ENCODE peak calls at places on chromosomes 4 and X, in seven cellular contexts. One of them, this sample, is unnamed.

GRCh38 chr4:41935652-41936021 is 408 bp downstream of the TMEM33 start:
- DNase-seq in brain microvascular endothelial cell: no peak
- DNase-seq in psoas muscle: no peak
- DNase-seq in AG04449: no peak
- DNase-seq in AG09309: no peak
- DNase-seq in IMR-90: peak
- DNase-seq in upper lobe of left lung: no peak
- DNase-seq in this sample: no peak

GRCh38 chr4:24322986-24323385 is 261.4 kb downstream of the DHX15 start:
- DNase-seq in psoas muscle: no peak
- DNase-seq in AG09309: no peak
- DNase-seq in AG04449: no peak
- DNase-seq in brain microvascular endothelial cell: no peak
- DNase-seq in IMR-90: no peak
- DNase-seq in upper lobe of left lung: no peak
- DNase-seq in this sample: no peak

GRCh38 chr4:182973421-182974340 is 56.5 kb upstream of the DCTD start:
- DNase-seq in AG09309: no peak
- DNase-seq in brain microvascular endothelial cell: no peak
- DNase-seq in IMR-90: peak
- DNase-seq in AG04449: no peak
- DNase-seq in upper lobe of left lung: no peak
- DNase-seq in psoas muscle: no peak
- DNase-seq in this sample: peak

GRCh38 chrX:63917296-63917695 is 132.3 kb upstream of the ARHGEF9 start:
- DNase-seq in brain microvascular endothelial cell: no peak
- DNase-seq in psoas muscle: no peak
- DNase-seq in upper lobe of left lung: no peak
- DNase-seq in AG09309: no peak
- DNase-seq in IMR-90: no peak
- DNase-seq in AG04449: no peak
- DNase-seq in this sample: no peak

GRCh38 chr4:27964095-27964494 is 1103.5 kb downstream of the STIM2 start:
- DNase-seq in upper lobe of left lung: no peak
- DNase-seq in IMR-90: no peak
- DNase-seq in psoas muscle: no peak
- DNase-seq in AG04449: no peak
- DNase-seq in AG09309: no peak
- DNase-seq in brain microvascular endothelial cell: no peak
- DNase-seq in this sample: no peak

GRCh38 chr4:138671606-138672084 is 343.9 kb upstream of the NOCT start:
- DNase-seq in AG04449: no peak
- DNase-seq in psoas muscle: no peak
- DNase-seq in brain microvascular endothelial cell: no peak
- DNase-seq in AG09309: no peak
- DNase-seq in upper lobe of left lung: no peak
- DNase-seq in IMR-90: no peak
- DNase-seq in this sample: no peak

GRCh38 chr4:163816494-163816893 is 322.0 kb downstream of the TMA16 start:
- DNase-seq in upper lobe of left lung: no peak
- DNase-seq in IMR-90: no peak
- DNase-seq in AG09309: no peak
- DNase-seq in AG04449: no peak
- DNase-seq in brain microvascular endothelial cell: no peak
- DNase-seq in psoas muscle: no peak
- DNase-seq in this sample: no peak

GRCh38 chrX:10749113-10749512 is 128.7 kb upstream of the MID1 start:
- DNase-seq in brain microvascular endothelial cell: peak
- DNase-seq in AG09309: no peak
- DNase-seq in psoas muscle: no peak
- DNase-seq in AG04449: no peak
- DNase-seq in IMR-90: peak
- DNase-seq in upper lobe of left lung: no peak
- DNase-seq in this sample: peak

GRCh38 chr4:26073886-26074560 is 160.0 kb downstream of the SMIM20 start:
- DNase-seq in upper lobe of left lung: no peak
- DNase-seq in psoas muscle: no peak
- DNase-seq in AG09309: no peak
- DNase-seq in IMR-90: no peak
- DNase-seq in AG04449: no peak
- DNase-seq in brain microvascular endothelial cell: no peak
- DNase-seq in this sample: no peak

GRCh38 chr4:136812100-136812880 is 720.0 kb downstream of the PCDH18 start:
- DNase-seq in upper lobe of left lung: no peak
- DNase-seq in AG09309: no peak
- DNase-seq in IMR-90: no peak
- DNase-seq in AG04449: no peak
- DNase-seq in psoas muscle: peak
- DNase-seq in brain microvascular endothelial cell: no peak
- DNase-seq in this sample: no peak

GRCh38 chr4:152643153-152644035 is 36.4 kb downstream of the TMEM154 start:
- DNase-seq in AG04449: no peak
- DNase-seq in IMR-90: no peak
- DNase-seq in psoas muscle: no peak
- DNase-seq in upper lobe of left lung: peak
- DNase-seq in brain microvascular endothelial cell: no peak
- DNase-seq in AG09309: no peak
- DNase-seq in this sample: no peak

GRCh38 chrX:39613997-39614679 is 483.6 kb downstream of the BCOR start:
- DNase-seq in upper lobe of left lung: no peak
- DNase-seq in AG09309: no peak
- DNase-seq in AG04449: no peak
- DNase-seq in IMR-90: no peak
- DNase-seq in brain microvascular endothelial cell: no peak
- DNase-seq in psoas muscle: no peak
- DNase-seq in this sample: no peak

GRCh38 chr4:55673424-55673823 is 37.3 kb upstream of the NMU start:
- DNase-seq in psoas muscle: no peak
- DNase-seq in upper lobe of left lung: no peak
- DNase-seq in AG04449: no peak
- DNase-seq in AG09309: no peak
- DNase-seq in brain microvascular endothelial cell: no peak
- DNase-seq in IMR-90: no peak
- DNase-seq in this sample: no peak

GRCh38 chrX:13747836-13748235 is 13.3 kb downstream of the OFD1 start:
- DNase-seq in AG04449: no peak
- DNase-seq in IMR-90: peak
- DNase-seq in brain microvascular endothelial cell: peak
- DNase-seq in AG09309: peak
- DNase-seq in upper lobe of left lung: no peak
- DNase-seq in psoas muscle: no peak
- DNase-seq in this sample: peak

GRCh38 chr4:185224597-185224996 is 15.2 kb downstream of the SNX25 start:
- DNase-seq in brain microvascular endothelial cell: no peak
- DNase-seq in AG09309: no peak
- DNase-seq in upper lobe of left lung: no peak
- DNase-seq in psoas muscle: no peak
- DNase-seq in IMR-90: no peak
- DNase-seq in AG04449: no peak
- DNase-seq in this sample: no peak

GRCh38 chr4:87360338-87360935 is 30.6 kb downstream of the HSD17B11 start:
- DNase-seq in brain microvascular endothelial cell: no peak
- DNase-seq in AG04449: no peak
- DNase-seq in IMR-90: no peak
- DNase-seq in upper lobe of left lung: no peak
- DNase-seq in psoas muscle: no peak
- DNase-seq in AG09309: no peak
- DNase-seq in this sample: no peak

GRCh38 chrX:83759872-83760271 is 101.1 kb upstream of the CYLC1 start:
- DNase-seq in AG04449: no peak
- DNase-seq in brain microvascular endothelial cell: no peak
- DNase-seq in AG09309: no peak
- DNase-seq in IMR-90: peak
- DNase-seq in upper lobe of left lung: no peak
- DNase-seq in psoas muscle: no peak
- DNase-seq in this sample: peak

DNA sequence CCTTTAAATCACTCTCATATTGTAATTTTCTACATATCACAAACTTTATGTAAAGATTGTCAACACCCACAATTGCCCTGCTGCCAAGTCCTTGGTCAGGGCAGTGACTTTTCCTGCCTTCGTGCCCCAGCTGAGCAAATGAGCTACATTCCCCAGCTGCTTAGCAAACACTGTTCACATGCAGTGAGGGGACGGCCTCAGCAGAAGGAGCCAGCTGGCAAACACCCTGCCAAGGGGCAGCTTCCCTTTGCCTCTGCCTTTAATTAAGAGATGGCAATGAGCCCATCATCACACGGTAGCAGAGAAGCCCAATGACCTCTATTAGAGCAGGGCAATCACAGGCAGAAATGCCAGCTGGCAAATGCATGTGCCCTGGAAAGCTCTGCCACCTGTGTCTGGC is 253.4 kb downstream of the EPHA5 start:
- DNase-seq in brain microvascular endothelial cell: no peak
- DNase-seq in IMR-90: no peak
- DNase-seq in AG09309: no peak
- DNase-seq in psoas muscle: no peak
- DNase-seq in AG04449: no peak
- DNase-seq in upper lobe of left lung: peak
- DNase-seq in this sample: peak
- H3K4me3 ChIP-seq in brain microvascular endothelial cell: no peak
- H3K4me3 ChIP-seq in IMR-90: no peak
- H3K4me3 ChIP-seq in AG09309: no peak
- H3K4me3 ChIP-seq in psoas muscle: no peak
- H3K4me3 ChIP-seq in AG04449: no peak
- H3K4me3 ChIP-seq in upper lobe of left lung: no peak
- H3K4me3 ChIP-seq in this sample: no peak

GRCh38 chrX:18934708-18935107 is 49.2 kb downstream of the PHKA2 start:
- DNase-seq in IMR-90: no peak
- DNase-seq in psoas muscle: no peak
- DNase-seq in AG04449: no peak
- DNase-seq in brain microvascular endothelial cell: no peak
- DNase-seq in upper lobe of left lung: no peak
- DNase-seq in AG09309: no peak
- DNase-seq in this sample: no peak

GRCh38 chrX:18931972-18932371 is 51.9 kb downstream of the PHKA2 start:
- DNase-seq in brain microvascular endothelial cell: peak
- DNase-seq in psoas muscle: no peak
- DNase-seq in IMR-90: peak
- DNase-seq in AG09309: no peak
- DNase-seq in AG04449: no peak
- DNase-seq in upper lobe of left lung: no peak
- DNase-seq in this sample: peak

GRCh38 chrX:18935893-18936292 is 48.0 kb downstream of the PHKA2 start:
- DNase-seq in AG09309: no peak
- DNase-seq in psoas muscle: no peak
- DNase-seq in upper lobe of left lung: no peak
- DNase-seq in AG04449: no peak
- DNase-seq in IMR-90: no peak
- DNase-seq in brain microvascular endothelial cell: no peak
- DNase-seq in this sample: no peak

GRCh38 chrX:18937173-18937572 is 46.7 kb downstream of the PHKA2 start:
- DNase-seq in psoas muscle: no peak
- DNase-seq in IMR-90: no peak
- DNase-seq in AG09309: no peak
- DNase-seq in upper lobe of left lung: no peak
- DNase-seq in brain microvascular endothelial cell: no peak
- DNase-seq in AG04449: no peak
- DNase-seq in this sample: no peak

DNA sequence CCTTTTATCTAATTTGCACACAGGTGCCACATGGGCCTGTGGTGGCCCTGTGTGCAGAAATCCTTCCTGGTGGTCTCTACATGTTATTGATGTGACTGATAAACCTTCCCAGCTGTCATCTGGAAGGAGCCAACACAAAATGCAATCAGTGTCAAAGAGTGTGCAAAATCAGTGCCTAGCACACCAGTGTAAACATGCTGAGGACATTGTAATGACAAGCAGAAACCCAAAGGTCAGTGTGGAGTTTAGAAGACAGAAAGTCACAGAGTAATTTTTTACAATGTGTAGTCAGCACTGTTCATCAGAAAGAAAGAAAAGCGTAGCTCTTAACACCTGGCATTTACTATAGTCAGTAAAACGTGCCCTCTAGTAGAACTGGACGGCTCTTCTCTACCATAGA is 50.3 kb downstream of the PHKA2 start:
- DNase-seq in AG09309: no peak
- DNase-seq in psoas muscle: no peak
- DNase-seq in brain microvascular endothelial cell: no peak
- DNase-seq in AG04449: no peak
- DNase-seq in IMR-90: no peak
- DNase-seq in upper lobe of left lung: no peak
- DNase-seq in this sample: no peak
- TF ChIP-seq CTCF in AG09309: no peak
- TF ChIP-seq CTCF in psoas muscle: no peak
- TF ChIP-seq CTCF in brain microvascular endothelial cell: no peak
- TF ChIP-seq CTCF in AG04449: no peak
- TF ChIP-seq CTCF in IMR-90: no peak
- TF ChIP-seq CTCF in upper lobe of left lung: no peak
- TF ChIP-seq CTCF in this sample: no peak

GRCh38 chr4:122765702-122766352 is 33.3 kb downstream of the BBS12 start:
- DNase-seq in brain microvascular endothelial cell: peak
- DNase-seq in psoas muscle: no peak
- DNase-seq in AG04449: no peak
- DNase-seq in AG09309: peak
- DNase-seq in upper lobe of left lung: no peak
- DNase-seq in IMR-90: peak
- DNase-seq in this sample: peak
- H3K4me3 ChIP-seq in brain microvascular endothelial cell: no peak
- H3K4me3 ChIP-seq in psoas muscle: no peak
- H3K4me3 ChIP-seq in AG04449: no peak
- H3K4me3 ChIP-seq in AG09309: no peak
- H3K4me3 ChIP-seq in upper lobe of left lung: no peak
- H3K4me3 ChIP-seq in IMR-90: no peak
- H3K4me3 ChIP-seq in this sample: no peak

GRCh38 chr4:7552466-7552865 is 117.7 kb upstream of the PSAPL1 start:
- DNase-seq in AG04449: no peak
- DNase-seq in AG09309: no peak
- DNase-seq in upper lobe of left lung: no peak
- DNase-seq in brain microvascular endothelial cell: no peak
- DNase-seq in psoas muscle: no peak
- DNase-seq in IMR-90: no peak
- DNase-seq in this sample: no peak

GRCh38 chr4:7556558-7556957 is 121.8 kb upstream of the PSAPL1 start:
- DNase-seq in AG04449: no peak
- DNase-seq in upper lobe of left lung: no peak
- DNase-seq in AG09309: no peak
- DNase-seq in brain microvascular endothelial cell: no peak
- DNase-seq in psoas muscle: no peak
- DNase-seq in IMR-90: no peak
- DNase-seq in this sample: no peak

GRCh38 chr4:7553280-7553679 is 118.5 kb upstream of the PSAPL1 start:
- DNase-seq in AG09309: no peak
- DNase-seq in psoas muscle: no peak
- DNase-seq in AG04449: no peak
- DNase-seq in IMR-90: no peak
- DNase-seq in brain microvascular endothelial cell: no peak
- DNase-seq in upper lobe of left lung: no peak
- DNase-seq in this sample: no peak

GRCh38 chr4:7557447-7557846 is 122.7 kb upstream of the PSAPL1 start:
- DNase-seq in upper lobe of left lung: no peak
- DNase-seq in brain microvascular endothelial cell: peak
- DNase-seq in AG04449: peak
- DNase-seq in IMR-90: peak
- DNase-seq in AG09309: peak
- DNase-seq in psoas muscle: no peak
- DNase-seq in this sample: peak

DNA sequence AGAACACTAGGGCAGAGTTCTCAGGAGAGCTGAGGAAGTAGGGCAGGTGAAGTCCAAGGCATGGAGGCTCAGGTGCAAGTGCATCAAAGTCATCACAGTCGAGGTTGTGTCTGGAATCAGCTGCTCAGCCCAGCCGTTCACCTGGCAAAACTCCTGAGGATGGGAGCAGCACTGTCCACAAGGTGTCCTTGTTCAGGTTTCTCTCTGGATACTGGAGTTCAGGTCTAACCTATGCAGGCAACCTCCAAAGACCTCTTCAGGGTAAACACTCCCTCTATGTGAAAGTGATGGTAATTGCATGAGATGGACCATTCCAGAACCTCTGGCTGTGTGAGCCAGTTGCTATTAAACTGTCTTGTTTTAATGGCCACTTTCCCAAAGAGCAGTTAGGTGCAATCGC is 120.2 kb upstream of the PSAPL1 start:
- DNase-seq in upper lobe of left lung: no peak
- DNase-seq in AG09309: no peak
- DNase-seq in psoas muscle: no peak
- DNase-seq in AG04449: no peak
- DNase-seq in IMR-90: no peak
- DNase-seq in brain microvascular endothelial cell: no peak
- DNase-seq in this sample: no peak
- TF ChIP-seq CTCF in upper lobe of left lung: no peak
- TF ChIP-seq CTCF in AG09309: no peak
- TF ChIP-seq CTCF in psoas muscle: no peak
- TF ChIP-seq CTCF in AG04449: no peak
- TF ChIP-seq CTCF in IMR-90: no peak
- TF ChIP-seq CTCF in brain microvascular endothelial cell: no peak
- TF ChIP-seq CTCF in this sample: no peak